ENCODE peak calls at places on chromosomes 7 and 10, in nine cellular contexts. H is Caco-2, F is fibroblast of pulmonary artery, X is fibroblast of the aortic adventitia, J is testis, U is suprapubic skin, Q is cardiac fibroblast, W is GM06990, R is upper lobe of left lung. D is an unnamed sample.

GRCh38 chr10:116044722-116045374 is 228.2 kb downstream of the GFRA1 start:
- DNase-seq in J (peak; percentile 32), R (no peak), W (no peak), X (peak; percentile 1), H (no peak), F (no peak), U (no peak), Q (peak; percentile 7), D (no peak)

GRCh38 chr7:11533229-11533820 is 298.7 kb downstream of the THSD7A start:
- DNase-seq in R (no peak), H (no peak), W (no peak), Q (peak; percentile 45), J (no peak), F (peak; percentile 68), X (no peak), U (no peak), D (no peak)

GRCh38 chr7:149690688-149691446 is 82.5 kb downstream of the ZNF467 start:
- DNase-seq in X (peak; percentile 87), R (no peak), F (peak; percentile 76), J (peak; percentile 54), W (no peak), H (peak; percentile 56), U (no peak), Q (peak; percentile 94), D (no peak)

GRCh38 chr7:105589221-105590077 is 8.2 kb upstream of the EFCAB10 start:
- DNase-seq in F (peak; percentile 83), X (peak; percentile 81), Q (peak; percentile 83), W (peak; percentile 34), H (peak; percentile 66), R (peak; percentile 34), J (peak; percentile 73), U (no peak), D (no peak)

GRCh38 chr10:97328646-97329453 is 5.7 kb downstream of the FRAT2 start:
- DNase-seq in U (no peak), H (no peak), X (no peak), R (no peak), W (no peak), Q (no peak), J (no peak), F (no peak), D (no peak)

GRCh38 chr10:80177781-80178636 is 27.3 kb downstream of the ANXA11 start:
- DNase-seq in F (peak; percentile 55), J (no peak), H (no peak), W (no peak), U (no peak), X (peak; percentile 51), Q (peak; percentile 71), R (no peak), D (no peak)

GRCh38 chr7:40704172-40704571 is 569.4 kb downstream of the SUGCT start:
- DNase-seq in H (no peak), U (no peak), Q (no peak), W (no peak), R (no peak), X (no peak), F (no peak), J (no peak), D (no peak)

GRCh38 chr7:142457146-142457703 is 199.4 kb upstream of the PRSS58 start:
- DNase-seq in R (no peak), U (no peak), W (no peak), H (no peak), Q (no peak), F (no peak), X (no peak), J (no peak), D (no peak)

GRCh38 chr10:123583639-123584418 is 82.3 kb upstream of the GPR26 start:
- DNase-seq in R (peak; percentile 87), W (peak; percentile 34), J (peak; percentile 93), F (peak; percentile 76), H (peak; percentile 80), U (peak; percentile 84), X (peak; percentile 94), Q (peak; percentile 64), D (no peak)

GRCh38 chr7:158495780-158496179 is 91.8 kb downstream of the PTPRN2 start:
- DNase-seq in F (no peak), W (no peak), Q (peak; percentile 7), J (no peak), X (no peak), R (no peak), U (no peak), H (peak; percentile 34), D (no peak)

GRCh38 chr10:5589963-5590511 is 65.3 kb downstream of the CALML3 start:
- DNase-seq in H (no peak), F (peak; percentile 39), J (no peak), X (peak; percentile 66), W (no peak), R (no peak), U (no peak), Q (peak; percentile 29), D (no peak)

GRCh38 chr7:139648941-139649425 is 125.5 kb downstream of the CLEC2L start:
- DNase-seq in W (peak; percentile 83), R (peak; percentile 58), Q (no peak), F (no peak), J (no peak), U (no peak), H (no peak), X (no peak), D (peak; percentile 80)

GRCh38 chr7:28539289-28539981 is 127.1 kb downstream of the CREB5 start:
- DNase-seq in X (no peak), W (peak; percentile 83), J (no peak), U (no peak), R (no peak), H (no peak), F (no peak), Q (no peak), D (no peak)

GRCh38 chr7:121313220-121313792 is 15.5 kb upstream of the WNT16 start:
- DNase-seq in H (no peak), W (no peak), U (no peak), Q (no peak), F (no peak), X (no peak), J (no peak), R (no peak), D (no peak)

GRCh38 chr7:121313793-121314676 is 14.8 kb upstream of the WNT16 start:
- DNase-seq in U (no peak), W (peak; percentile 31), X (peak; percentile 86), H (no peak), F (peak; percentile 69), Q (peak; percentile 59), R (no peak), J (no peak), D (no peak)
- TF ChIP-seq CTCF in U (no peak), W (peak; percentile 1), X (no peak), H (no peak), F (no peak), Q (no peak), R (no peak), J (no peak), D (no peak)

DNA sequence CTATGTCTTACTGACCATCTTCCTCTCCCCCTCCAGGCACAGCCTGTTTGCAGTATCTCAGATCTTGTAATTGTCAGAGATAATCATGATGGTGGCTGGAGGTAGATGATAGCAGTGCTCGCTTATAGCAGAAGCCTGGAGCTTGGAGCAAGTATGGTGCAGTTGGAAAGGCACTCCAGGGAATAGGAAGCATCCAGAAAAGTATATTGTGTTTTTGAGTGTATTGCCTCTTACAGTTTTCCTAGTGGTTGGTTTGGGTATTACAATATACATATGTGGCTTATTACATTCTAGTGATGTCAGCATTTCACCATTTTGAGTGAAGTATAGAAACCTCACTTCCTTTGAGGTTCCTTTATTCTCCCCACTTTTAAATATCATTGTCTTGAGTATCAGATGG is 101.5 kb downstream of the STK31 start:
- DNase-seq in H (no peak), U (no peak), X (no peak), R (no peak), Q (peak; percentile 22), F (peak; percentile 6), W (no peak), J (no peak), D (no peak)
- TF ChIP-seq CTCF in H (peak; percentile 22), U (no peak), X (peak; percentile 48), R (no peak), Q (peak; percentile 25), F (peak; percentile 38), W (peak; percentile 28), J (peak; percentile 71), D (peak; percentile 47)

GRCh38 chr10:110681023-110681681 is 37.0 kb downstream of the RBM20 start:
- DNase-seq in R (no peak), H (peak; percentile 69), Q (peak; percentile 40), U (no peak), X (no peak), W (no peak), J (peak; percentile 51), F (peak; percentile 39), D (no peak)
- TF ChIP-seq CTCF in R (peak; percentile 27), H (peak; percentile 84), Q (peak; percentile 73), U (no peak), X (peak; percentile 44), W (peak; percentile 69), J (peak; percentile 27), F (peak; percentile 67), D (peak; percentile 18)

GRCh38 chr7:151614019-151614418 is 94.3 kb upstream of the RHEB start:
- DNase-seq in X (no peak), U (peak; percentile 28), W (no peak), F (no peak), Q (no peak), J (no peak), H (no peak), R (no peak), D (no peak)

GRCh38 chr7:151615058-151615457 is 95.4 kb upstream of the RHEB start:
- DNase-seq in F (no peak), J (no peak), X (no peak), H (no peak), W (no peak), R (no peak), U (no peak), Q (no peak), D (no peak)

GRCh38 chr7:151615784-151616183 is 96.1 kb upstream of the RHEB start:
- DNase-seq in U (no peak), F (no peak), J (no peak), R (no peak), X (no peak), Q (no peak), H (no peak), W (no peak), D (no peak)

GRCh38 chr7:151611878-151612277 is 92.2 kb upstream of the RHEB start:
- DNase-seq in U (peak; percentile 10), J (no peak), H (no peak), F (no peak), Q (no peak), R (peak; percentile 12), X (no peak), W (no peak), D (no peak)

GRCh38 chr7:151616443-151617213 is 96.9 kb upstream of the RHEB start:
- DNase-seq in H (no peak), J (no peak), U (peak; percentile 44), F (no peak), W (no peak), X (no peak), R (peak; percentile 43), Q (no peak), D (no peak)
- TF ChIP-seq CTCF in H (no peak), J (no peak), U (no peak), F (no peak), W (no peak), X (no peak), R (no peak), Q (no peak), D (no peak)

GRCh38 chr10:114782666-114783065 is 38.9 kb upstream of the FHIP2A start:
- DNase-seq in F (no peak), R (no peak), H (no peak), W (no peak), X (no peak), Q (no peak), U (no peak), J (no peak), D (no peak)
- TF ChIP-seq CTCF in F (no peak), R (no peak), H (no peak), W (no peak), X (no peak), Q (no peak), U (no peak), J (no peak), D (no peak)